ENCODE peak calls at places on chromosome 22, in nine cellular contexts. T is left colon; W is stimulated activated CD8-positive, alpha-beta memory T cell treated with anti-CD3 and anti-CD28 coated beads, Interleukin-15, amount 100 ng/mL, for 48 hours; P is nucleus accumbens; E is lung; Z is posterior cingulate gyrus; J is NCI-H226; X is HL-60; Y is caudate nucleus. G is an unnamed sample.

GRCh38 chr22:24483966-24484545 is 11.1 kb upstream of the UPB1 start:
- DNase-seq in Z (no peak), E (no peak), Y (no peak), W (no peak), P (no peak), X (no peak), J (no peak), T (no peak), G (no peak)

GRCh38 chr22:23067023-23067650 is 3.2 kb upstream of the GNAZ start:
- DNase-seq in X (no peak), E (no peak), W (no peak), Z (no peak), Y (no peak), J (no peak), P (no peak), T (no peak), G (no peak)

GRCh38 chr22:17205432-17205831 is 13.8 kb downstream of the ADA2 start:
- DNase-seq in J (no peak), W (no peak), Z (no peak), T (no peak), P (no peak), E (no peak), X (no peak), Y (no peak), G (no peak)

GRCh38 chr22:48186121-48186790 is 1423.8 kb downstream of the TBC1D22A start:
- DNase-seq in J (no peak), X (no peak), E (no peak), T (no peak), Y (no peak), Z (no peak), W (no peak), P (no peak), G (no peak)

GRCh38 chr22:46965552-46966494 is 203.4 kb downstream of the TBC1D22A start:
- DNase-seq in X (no peak), E (no peak), Z (no peak), J (no peak), P (no peak), T (no peak), Y (no peak), W (no peak), G (no peak)

GRCh38 chr22:41681616-41682015 is 7.1 kb downstream of the SNU13 start:
- DNase-seq in E (no peak), Y (no peak), T (no peak), X (no peak), P (no peak), W (no peak), Z (no peak), J (no peak), G (no peak)

GRCh38 chr22:49258107-49259010 is 569.3 kb downstream of the BRD1 start:
- DNase-seq in P (no peak), Y (no peak), W (no peak), E (no peak), X (no peak), T (no peak), Z (no peak), J (no peak), G (no peak)

GRCh38 chr22:36867695-36868094 is 6.9 kb downstream of the NCF4 start:
- DNase-seq in W (no peak), Y (no peak), E (no peak), J (no peak), P (no peak), T (no peak), X (no peak), Z (no peak), G (no peak)

GRCh38 chr22:48807155-48807554 is 1020.5 kb downstream of the BRD1 start:
- DNase-seq in X (no peak), W (no peak), J (no peak), Z (peak), P (no peak), T (no peak), E (no peak), Y (peak), G (no peak)

GRCh38 chr22:49370841-49371301 is 456.8 kb downstream of the BRD1 start:
- DNase-seq in X (no peak), T (no peak), W (no peak), J (no peak), P (no peak), Z (no peak), E (peak), Y (no peak), G (no peak)

GRCh38 chr22:24588370-24588755 is 4.5 kb downstream of the LRRC75B start:
- DNase-seq in X (no peak), Z (peak), T (no peak), Y (peak), W (no peak), E (no peak), P (peak), J (no peak), G (no peak)

G was measured in epithelial cell of prostate.